ENCODE peak calls at places on chromosomes 1 and 21, in nine cellular contexts. One of them, this sample, is unnamed.
A peak's percentile ranks its signal among the peaks of the same experiment; 100 is the strongest.

GRCh38 chr1:223820515-223820858 is 25.3 kb downstream of the TP53BP2 start:
- DNase-seq in stomach: no peak
- DNase-seq in activated CD8-positive, alpha-beta memory T cell treated with anti-CD3 and anti-CD28 coated beads, Interleukin-2, amount 50 U/mL, for 48 hours: no peak
- DNase-seq in mammary epithelial cell: no peak
- DNase-seq in central memory CD4-positive, alpha-beta T cell: no peak
- DNase-seq in occipital lobe: no peak
- DNase-seq in heart right ventricle: no peak
- DNase-seq in brain pericyte: no peak
- DNase-seq in hypothalamus: no peak
- DNase-seq in this sample: no peak

GRCh38 chr1:17199267-17200044 is 5.5 kb upstream of the PADI1 start:
- DNase-seq in brain pericyte: no peak
- DNase-seq in activated CD8-positive, alpha-beta memory T cell treated with anti-CD3 and anti-CD28 coated beads, Interleukin-2, amount 50 U/mL, for 48 hours: peak; percentile 52
- DNase-seq in mammary epithelial cell: no peak
- DNase-seq in occipital lobe: no peak
- DNase-seq in hypothalamus: no peak
- DNase-seq in central memory CD4-positive, alpha-beta T cell: no peak
- DNase-seq in heart right ventricle: no peak
- DNase-seq in stomach: no peak
- DNase-seq in this sample: no peak

GRCh38 chr1:165898837-165899236 is 71.4 kb downstream of the UCK2 start:
- DNase-seq in activated CD8-positive, alpha-beta memory T cell treated with anti-CD3 and anti-CD28 coated beads, Interleukin-2, amount 50 U/mL, for 48 hours: no peak
- DNase-seq in stomach: no peak
- DNase-seq in occipital lobe: no peak
- DNase-seq in hypothalamus: no peak
- DNase-seq in brain pericyte: no peak
- DNase-seq in heart right ventricle: peak; percentile 60
- DNase-seq in central memory CD4-positive, alpha-beta T cell: no peak
- DNase-seq in mammary epithelial cell: peak; percentile 95
- DNase-seq in this sample: no peak

GRCh38 chr1:183470961-183471747 is 1.1 kb upstream of the SMG7 start:
- DNase-seq in heart right ventricle: no peak
- DNase-seq in occipital lobe: peak; percentile 80
- DNase-seq in stomach: peak; percentile 71
- DNase-seq in activated CD8-positive, alpha-beta memory T cell treated with anti-CD3 and anti-CD28 coated beads, Interleukin-2, amount 50 U/mL, for 48 hours: peak; percentile 88
- DNase-seq in central memory CD4-positive, alpha-beta T cell: peak; percentile 64
- DNase-seq in hypothalamus: peak; percentile 64
- DNase-seq in mammary epithelial cell: peak; percentile 79
- DNase-seq in brain pericyte: peak; percentile 29
- DNase-seq in this sample: peak; percentile 86

GRCh38 chr1:228478912-228479665 is 8.1 kb upstream of the RNF187 start:
- DNase-seq in heart right ventricle: no peak
- DNase-seq in hypothalamus: no peak
- DNase-seq in occipital lobe: no peak
- DNase-seq in central memory CD4-positive, alpha-beta T cell: no peak
- DNase-seq in stomach: no peak
- DNase-seq in brain pericyte: no peak
- DNase-seq in activated CD8-positive, alpha-beta memory T cell treated with anti-CD3 and anti-CD28 coated beads, Interleukin-2, amount 50 U/mL, for 48 hours: no peak
- DNase-seq in mammary epithelial cell: no peak
- DNase-seq in this sample: peak; percentile 86

GRCh38 chr1:70140894-70141293 is 64.5 kb downstream of the LRRC40 start:
- DNase-seq in hypothalamus: no peak
- DNase-seq in activated CD8-positive, alpha-beta memory T cell treated with anti-CD3 and anti-CD28 coated beads, Interleukin-2, amount 50 U/mL, for 48 hours: no peak
- DNase-seq in stomach: no peak
- DNase-seq in central memory CD4-positive, alpha-beta T cell: no peak
- DNase-seq in brain pericyte: no peak
- DNase-seq in mammary epithelial cell: no peak
- DNase-seq in heart right ventricle: no peak
- DNase-seq in occipital lobe: no peak
- DNase-seq in this sample: no peak

GRCh38 chr1:156524481-156524869 is 23.9 kb upstream of the MEF2D start:
- DNase-seq in stomach: no peak
- DNase-seq in occipital lobe: no peak
- DNase-seq in heart right ventricle: no peak
- DNase-seq in mammary epithelial cell: no peak
- DNase-seq in activated CD8-positive, alpha-beta memory T cell treated with anti-CD3 and anti-CD28 coated beads, Interleukin-2, amount 50 U/mL, for 48 hours: no peak
- DNase-seq in brain pericyte: no peak
- DNase-seq in hypothalamus: no peak
- DNase-seq in central memory CD4-positive, alpha-beta T cell: no peak
- DNase-seq in this sample: peak; percentile 35

GRCh38 chr1:33902486-33903209 is 38.8 kb downstream of the HMGB4 start:
- DNase-seq in hypothalamus: no peak
- DNase-seq in mammary epithelial cell: no peak
- DNase-seq in occipital lobe: no peak
- DNase-seq in activated CD8-positive, alpha-beta memory T cell treated with anti-CD3 and anti-CD28 coated beads, Interleukin-2, amount 50 U/mL, for 48 hours: no peak
- DNase-seq in stomach: no peak
- DNase-seq in brain pericyte: no peak
- DNase-seq in central memory CD4-positive, alpha-beta T cell: no peak
- DNase-seq in heart right ventricle: peak; percentile 9
- DNase-seq in this sample: peak; percentile 27

GRCh38 chr1:48619529-48619928 is 147.5 kb upstream of the SPATA6 start:
- DNase-seq in mammary epithelial cell: peak; percentile 72
- DNase-seq in occipital lobe: no peak
- DNase-seq in central memory CD4-positive, alpha-beta T cell: no peak
- DNase-seq in brain pericyte: no peak
- DNase-seq in hypothalamus: no peak
- DNase-seq in stomach: peak; percentile 26
- DNase-seq in heart right ventricle: no peak
- DNase-seq in activated CD8-positive, alpha-beta memory T cell treated with anti-CD3 and anti-CD28 coated beads, Interleukin-2, amount 50 U/mL, for 48 hours: no peak
- DNase-seq in this sample: no peak

GRCh38 chr1:212234431-212235298 is 50.5 kb upstream of the PPP2R5A start:
- DNase-seq in central memory CD4-positive, alpha-beta T cell: no peak
- DNase-seq in hypothalamus: no peak
- DNase-seq in mammary epithelial cell: peak; percentile 95
- DNase-seq in occipital lobe: peak; percentile 45
- DNase-seq in brain pericyte: peak; percentile 78
- DNase-seq in activated CD8-positive, alpha-beta memory T cell treated with anti-CD3 and anti-CD28 coated beads, Interleukin-2, amount 50 U/mL, for 48 hours: no peak
- DNase-seq in heart right ventricle: peak; percentile 73
- DNase-seq in stomach: no peak
- DNase-seq in this sample: peak; percentile 79

GRCh38 chr1:79369091-79369490 is 362.6 kb upstream of the ADGRL4 start:
- DNase-seq in stomach: no peak
- DNase-seq in heart right ventricle: no peak
- DNase-seq in brain pericyte: no peak
- DNase-seq in occipital lobe: no peak
- DNase-seq in activated CD8-positive, alpha-beta memory T cell treated with anti-CD3 and anti-CD28 coated beads, Interleukin-2, amount 50 U/mL, for 48 hours: no peak
- DNase-seq in hypothalamus: no peak
- DNase-seq in mammary epithelial cell: no peak
- DNase-seq in central memory CD4-positive, alpha-beta T cell: no peak
- DNase-seq in this sample: no peak

GRCh38 chr21:32726742-32727477 is 903 bp downstream of the SYNJ1 start:
- DNase-seq in mammary epithelial cell: peak; percentile 29
- DNase-seq in hypothalamus: no peak
- DNase-seq in brain pericyte: no peak
- DNase-seq in central memory CD4-positive, alpha-beta T cell: peak; percentile 13
- DNase-seq in activated CD8-positive, alpha-beta memory T cell treated with anti-CD3 and anti-CD28 coated beads, Interleukin-2, amount 50 U/mL, for 48 hours: no peak
- DNase-seq in heart right ventricle: peak; percentile 41
- DNase-seq in stomach: no peak
- DNase-seq in occipital lobe: peak; percentile 8
- DNase-seq in this sample: peak; percentile 35

GRCh38 chr21:29316806-29317205 is 18.1 kb downstream of the BACH1 start:
- DNase-seq in central memory CD4-positive, alpha-beta T cell: no peak
- DNase-seq in stomach: no peak
- DNase-seq in brain pericyte: no peak
- DNase-seq in hypothalamus: no peak
- DNase-seq in activated CD8-positive, alpha-beta memory T cell treated with anti-CD3 and anti-CD28 coated beads, Interleukin-2, amount 50 U/mL, for 48 hours: no peak
- DNase-seq in occipital lobe: no peak
- DNase-seq in mammary epithelial cell: no peak
- DNase-seq in heart right ventricle: no peak
- DNase-seq in this sample: no peak

GRCh38 chr1:198933506-198933905 is 294.7 kb downstream of the PTPRC start:
- DNase-seq in brain pericyte: no peak
- DNase-seq in activated CD8-positive, alpha-beta memory T cell treated with anti-CD3 and anti-CD28 coated beads, Interleukin-2, amount 50 U/mL, for 48 hours: no peak
- DNase-seq in mammary epithelial cell: no peak
- DNase-seq in stomach: no peak
- DNase-seq in central memory CD4-positive, alpha-beta T cell: no peak
- DNase-seq in heart right ventricle: no peak
- DNase-seq in occipital lobe: no peak
- DNase-seq in hypothalamus: no peak
- DNase-seq in this sample: no peak

GRCh38 chr1:95384570-95384969 is 150.6 kb downstream of the RWDD3 start:
- DNase-seq in stomach: no peak
- DNase-seq in hypothalamus: no peak
- DNase-seq in mammary epithelial cell: peak; percentile 12
- DNase-seq in occipital lobe: no peak
- DNase-seq in central memory CD4-positive, alpha-beta T cell: no peak
- DNase-seq in brain pericyte: no peak
- DNase-seq in activated CD8-positive, alpha-beta memory T cell treated with anti-CD3 and anti-CD28 coated beads, Interleukin-2, amount 50 U/mL, for 48 hours: peak; percentile 58
- DNase-seq in heart right ventricle: peak; percentile 11
- DNase-seq in this sample: peak; percentile 49

GRCh38 chr1:54287821-54288220 is 87.9 kb downstream of the MRPL37 start:
- DNase-seq in heart right ventricle: peak; percentile 49
- DNase-seq in activated CD8-positive, alpha-beta memory T cell treated with anti-CD3 and anti-CD28 coated beads, Interleukin-2, amount 50 U/mL, for 48 hours: no peak
- DNase-seq in brain pericyte: no peak
- DNase-seq in central memory CD4-positive, alpha-beta T cell: no peak
- DNase-seq in occipital lobe: no peak
- DNase-seq in hypothalamus: no peak
- DNase-seq in mammary epithelial cell: no peak
- DNase-seq in stomach: no peak
- DNase-seq in this sample: no peak

GRCh38 chr1:114719424-114719787 is 2.8 kb upstream of the NRAS start:
- DNase-seq in stomach: no peak
- DNase-seq in mammary epithelial cell: peak; percentile 26
- DNase-seq in activated CD8-positive, alpha-beta memory T cell treated with anti-CD3 and anti-CD28 coated beads, Interleukin-2, amount 50 U/mL, for 48 hours: no peak
- DNase-seq in occipital lobe: no peak
- DNase-seq in heart right ventricle: no peak
- DNase-seq in central memory CD4-positive, alpha-beta T cell: no peak
- DNase-seq in hypothalamus: no peak
- DNase-seq in brain pericyte: no peak
- DNase-seq in this sample: no peak

GRCh38 chr1:147089457-147089856 is 82.8 kb downstream of the PRKAB2 start:
- DNase-seq in heart right ventricle: no peak
- DNase-seq in stomach: no peak
- DNase-seq in brain pericyte: no peak
- DNase-seq in activated CD8-positive, alpha-beta memory T cell treated with anti-CD3 and anti-CD28 coated beads, Interleukin-2, amount 50 U/mL, for 48 hours: no peak
- DNase-seq in hypothalamus: no peak
- DNase-seq in occipital lobe: no peak
- DNase-seq in central memory CD4-positive, alpha-beta T cell: no peak
- DNase-seq in mammary epithelial cell: no peak
- DNase-seq in this sample: no peak

GRCh38 chr1:73998348-73998959 is 199.5 kb downstream of the LRRIQ3 start:
- DNase-seq in hypothalamus: no peak
- DNase-seq in heart right ventricle: no peak
- DNase-seq in mammary epithelial cell: peak; percentile 28
- DNase-seq in central memory CD4-positive, alpha-beta T cell: no peak
- DNase-seq in stomach: no peak
- DNase-seq in brain pericyte: no peak
- DNase-seq in occipital lobe: no peak
- DNase-seq in activated CD8-positive, alpha-beta memory T cell treated with anti-CD3 and anti-CD28 coated beads, Interleukin-2, amount 50 U/mL, for 48 hours: no peak
- DNase-seq in this sample: peak; percentile 72

GRCh38 chr21:45408811-45409261 is 3.9 kb downstream of the COL18A1 start:
- DNase-seq in mammary epithelial cell: no peak
- DNase-seq in heart right ventricle: no peak
- DNase-seq in activated CD8-positive, alpha-beta memory T cell treated with anti-CD3 and anti-CD28 coated beads, Interleukin-2, amount 50 U/mL, for 48 hours: no peak
- DNase-seq in stomach: no peak
- DNase-seq in occipital lobe: no peak
- DNase-seq in brain pericyte: no peak
- DNase-seq in central memory CD4-positive, alpha-beta T cell: no peak
- DNase-seq in hypothalamus: no peak
- DNase-seq in this sample: no peak

GRCh38 chr1:41936107-41936506 is 17.4 kb upstream of the HIVEP3 start:
- DNase-seq in stomach: no peak
- DNase-seq in central memory CD4-positive, alpha-beta T cell: no peak
- DNase-seq in heart right ventricle: no peak
- DNase-seq in occipital lobe: no peak
- DNase-seq in hypothalamus: no peak
- DNase-seq in activated CD8-positive, alpha-beta memory T cell treated with anti-CD3 and anti-CD28 coated beads, Interleukin-2, amount 50 U/mL, for 48 hours: no peak
- DNase-seq in mammary epithelial cell: peak; percentile 82
- DNase-seq in brain pericyte: no peak
- DNase-seq in this sample: no peak

GRCh38 chr1:24437631-24438396 is 22.2 kb downstream of the NIPAL3 start:
- DNase-seq in central memory CD4-positive, alpha-beta T cell: no peak
- DNase-seq in heart right ventricle: peak; percentile 14
- DNase-seq in mammary epithelial cell: no peak
- DNase-seq in occipital lobe: no peak
- DNase-seq in stomach: no peak
- DNase-seq in hypothalamus: no peak
- DNase-seq in brain pericyte: no peak
- DNase-seq in activated CD8-positive, alpha-beta memory T cell treated with anti-CD3 and anti-CD28 coated beads, Interleukin-2, amount 50 U/mL, for 48 hours: no peak
- DNase-seq in this sample: no peak

GRCh38 chr1:219173758-219174671 is at the start of gene LYPLAL1:
- DNase-seq in mammary epithelial cell: peak; percentile 80
- DNase-seq in stomach: peak; percentile 91
- DNase-seq in hypothalamus: peak; percentile 73
- DNase-seq in activated CD8-positive, alpha-beta memory T cell treated with anti-CD3 and anti-CD28 coated beads, Interleukin-2, amount 50 U/mL, for 48 hours: peak; percentile 94
- DNase-seq in central memory CD4-positive, alpha-beta T cell: peak; percentile 88
- DNase-seq in heart right ventricle: peak; percentile 89
- DNase-seq in occipital lobe: peak; percentile 80
- DNase-seq in brain pericyte: peak; percentile 68
- DNase-seq in this sample: peak; percentile 96

GRCh38 chr21:36030581-36031189 is 29.6 kb downstream of the SETD4 start:
- DNase-seq in brain pericyte: no peak
- DNase-seq in activated CD8-positive, alpha-beta memory T cell treated with anti-CD3 and anti-CD28 coated beads, Interleukin-2, amount 50 U/mL, for 48 hours: no peak
- DNase-seq in heart right ventricle: no peak
- DNase-seq in central memory CD4-positive, alpha-beta T cell: no peak
- DNase-seq in stomach: no peak
- DNase-seq in occipital lobe: no peak
- DNase-seq in mammary epithelial cell: no peak
- DNase-seq in hypothalamus: no peak
- DNase-seq in this sample: no peak

This sample was measured in MM.1S.